ENCODE peak calls at places on chromosomes 7 and 10, in four cellular contexts. X, S, H and I are unnamed samples.

GRCh38 chr10:78335691-78336401 is 302.2 kb downstream of the RPS24 start:
- DNase-seq in H (peak; percentile 56), S (no peak), X (peak; percentile 51), I (no peak)

GRCh38 chr10:15253951-15254807 is 85.7 kb upstream of the NMT2 start:
- DNase-seq in X (no peak), H (no peak), S (no peak), I (no peak)

GRCh38 chr7:55440040-55440690 is 75.0 kb downstream of the LANCL2 start:
- DNase-seq in X (no peak), H (no peak), S (no peak), I (no peak)

GRCh38 chr10:92490387-92490786 is 83.5 kb downstream of the IDE start:
- DNase-seq in X (no peak), S (no peak), H (peak; percentile 33), I (no peak)

GRCh38 chr7:106119719-106120118 is 7.6 kb upstream of the SYPL1 start:
- DNase-seq in S (no peak), X (no peak), H (no peak), I (no peak)

GRCh38 chr7:114508096-114508495 is 93.5 kb downstream of the FOXP2 start:
- DNase-seq in X (no peak), S (no peak), H (no peak), I (no peak)

GRCh38 chr10:62810131-62810530 is 5.6 kb downstream of the ADO start:
- DNase-seq in S (no peak), X (no peak), H (no peak), I (no peak)

GRCh38 chr10:131891196-131891928 is 9.4 kb upstream of the PPP2R2D start:
- DNase-seq in S (no peak), H (no peak), X (no peak), I (no peak)

GRCh38 chr10:79298403-79299244 is 48.6 kb upstream of the PPIF start:
- DNase-seq in S (peak; percentile 64), H (peak; percentile 100), X (peak; percentile 82), I (peak; percentile 68)

GRCh38 chr10:23047201-23048050 is 48.0 kb upstream of the MSRB2 start:
- DNase-seq in S (no peak), H (peak; percentile 63), X (no peak), I (no peak)

GRCh38 chr7:67589178-67589577 is 592.5 kb downstream of the TYW1 start:
- DNase-seq in S (no peak), H (no peak), X (no peak), I (no peak)

GRCh38 chr7:51261117-51261835 is 55.3 kb downstream of the COBL start:
- DNase-seq in H (peak; percentile 49), X (no peak), S (no peak), I (no peak)

GRCh38 chr10:127550861-127551260 is 1.8 kb downstream of the NPS start:
- DNase-seq in X (no peak), S (no peak), H (peak; percentile 36), I (peak; percentile 55)

GRCh38 chr7:156612930-156613329 is 27.6 kb upstream of the RNF32 start:
- DNase-seq in S (no peak), H (no peak), X (no peak), I (no peak)

GRCh38 chr10:101770331-101771215 is 5.3 kb downstream of the FGF8 start:
- DNase-seq in S (peak; percentile 100), X (no peak), H (no peak), I (peak; percentile 67)

GRCh38 chr10:129863231-129863663 is 100.8 kb downstream of the EBF3 start:
- DNase-seq in X (no peak), S (peak; percentile 87), H (no peak), I (peak; percentile 21)

GRCh38 chr7:29325508-29325907 is 130.9 kb downstream of the CHN2 start:
- DNase-seq in S (no peak), H (no peak), X (no peak), I (no peak)

GRCh38 chr7:54788664-54789063 is 29.7 kb upstream of the SEC61G start:
- DNase-seq in S (peak; percentile 79), H (peak; percentile 95), X (no peak), I (peak; percentile 78)

GRCh38 chr7:114107522-114107921 is 188.7 kb upstream of the PPP1R3A start:
- DNase-seq in S (no peak), X (no peak), H (no peak), I (no peak)

GRCh38 chr7:55212838-55213237 is 152.3 kb upstream of the LANCL2 start:
- DNase-seq in S (no peak), H (no peak), X (no peak), I (no peak)

GRCh38 chr7:11373546-11374142 is 400.0 kb downstream of the PHF14 start:
- DNase-seq in H (peak; percentile 54), X (no peak), S (peak; percentile 44), I (peak; percentile 39)

GRCh38 chr10:122185643-122186042 is 85.5 kb upstream of the BTBD16 start:
- DNase-seq in H (no peak), X (no peak), S (no peak), I (no peak)
- H3K36me3 ChIP-seq in H (no peaks in the 10 kb centered on the region), X (no peaks in the 10 kb centered on the region), S (no peaks in the 10 kb centered on the region), I (no peaks in the 10 kb centered on the region)

DNA sequence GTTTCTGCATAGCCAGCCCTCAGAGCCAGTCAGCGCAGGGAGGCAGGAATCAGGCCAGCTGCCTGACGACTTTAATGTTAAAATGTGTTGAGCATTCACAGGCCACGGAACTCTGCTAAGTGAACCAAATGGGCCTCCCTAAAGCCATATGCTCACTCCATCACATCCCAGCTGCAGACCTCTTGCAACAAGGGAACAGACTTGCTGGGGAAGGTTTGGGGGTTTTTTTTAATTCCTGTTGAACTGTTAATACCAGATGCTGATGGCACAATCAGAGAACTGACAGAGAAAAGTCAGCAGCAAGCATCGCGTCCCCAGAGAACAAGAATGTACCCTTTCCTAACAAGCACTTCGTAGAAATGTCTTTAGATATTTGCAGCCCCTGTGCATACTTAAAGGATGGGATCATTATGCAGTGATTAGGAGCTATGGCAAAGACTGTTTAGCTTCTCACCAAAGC is 900.4 kb upstream of the AUTS2 start:
- DNase-seq in H (no peak), S (no peak), X (no peak), I (no peak)
- H3K27ac ChIP-seq in H (no peak overlapping the region), S (no peak overlapping the region), X (no peak overlapping the region), I (no peak overlapping the region)

GRCh38 chr10:32326680-32327363 is 20.1 kb downstream of the EPC1 start:
- DNase-seq in X (no peak), S (no peak), H (peak; percentile 57), I (no peak)
- H3K4me1 ChIP-seq in X (peaks cover 88% of the 10 kb centered on the region), S (peaks cover 2% of the 10 kb centered on the region), H (peaks cover 31% of the 10 kb centered on the region), I (peaks cover 56% of the 10 kb centered on the region)

GRCh38 chr7:107934991-107935770 is 44.2 kb downstream of the DLD start:
- DNase-seq in H (peak; percentile 20), X (no peak), S (peak; percentile 64), I (no peak)
- H3K36me3 ChIP-seq in H (peaks cover 42% of the 10 kb centered on the region), X (peaks cover 12% of the 10 kb centered on the region), S (peaks cover 60% of the 10 kb centered on the region), I (peaks cover 55% of the 10 kb centered on the region)